ENCODE peak calls at places on chromosomes 13 and 19, in ten cellular contexts. N is foreskin melanocyte; C is GM23248; T is stimulated activated CD8-positive, alpha-beta memory T cell treated with anti-CD3 and anti-CD28 coated beads, Interleukin-4, amount 100 ng/mL, for 24 hours; X is Caki2; Q is activated T-cell treated with anti-CD3 and anti-CD28 coated beads, Interleukin-2, amount 50 U/mL, for 48 hours; J is immature natural killer cell; V is fibroblast of the aortic adventitia; I is EL; D is uterus. E is an unnamed sample.

GRCh38 chr13:43664700-43665191 is 122.0 kb downstream of the ENOX1 start:
- DNase-seq in I (peak), T (no peak), C (peak), J (no peak), D (peak), N (no peak), Q (no peak), V (peak), X (no peak), E (no peak)

GRCh38 chr19:54439174-54439851 is 9.7 kb upstream of the LENG8 start:
- DNase-seq in V (no peak), I (no peak), C (peak), T (no peak), D (no peak), Q (peak), J (no peak), N (no peak), X (peak), E (peak)

GRCh38 chr13:94813920-94814500 is 101.7 kb upstream of the SOX21 start:
- DNase-seq in T (no peak), Q (no peak), N (no peak), D (no peak), X (no peak), J (no peak), C (no peak), V (no peak), I (no peak), E (no peak)

GRCh38 chr19:39708594-39708993 is 4.3 kb downstream of the LGALS14 start:
- DNase-seq in J (no peak), C (no peak), I (no peak), X (no peak), Q (no peak), N (no peak), T (no peak), V (no peak), D (no peak), E (no peak)

GRCh38 chr19:10552596-10553053 is 8.9 kb downstream of the ATG4D start:
- DNase-seq in D (no peak), J (no peak), Q (peak), T (no peak), I (no peak), X (no peak), C (peak), V (no peak), N (no peak), E (peak)

GRCh38 chr19:18842166-18842565 is 10.4 kb downstream of the UPF1 start:
- DNase-seq in N (no peak), Q (no peak), C (no peak), I (no peak), J (no peak), D (peak), V (no peak), X (no peak), T (no peak), E (no peak)

GRCh38 chr19:2663920-2664571 is 38.4 kb downstream of the GNG7 start:
- DNase-seq in Q (peak), I (no peak), V (no peak), X (no peak), J (peak), D (no peak), N (no peak), T (no peak), C (no peak), E (no peak)

GRCh38 chr19:5974721-5975387 is 3.1 kb downstream of the RANBP3 start:
- DNase-seq in I (no peak), X (no peak), D (no peak), J (no peak), V (no peak), Q (no peak), T (no peak), N (no peak), C (peak), E (no peak)

GRCh38 chr19:41535029-41535622 is 40.8 kb upstream of the CEACAM21 start:
- DNase-seq in Q (no peak), D (no peak), T (no peak), N (no peak), C (no peak), V (no peak), I (no peak), J (no peak), X (no peak), E (no peak)